ENCODE peak calls at places on chromosomes 3 and 15, in nine cellular contexts. K is posterior cingulate gyrus; G is stimulated activated CD8-positive, alpha-beta memory T cell treated with anti-CD3 and anti-CD28 coated beads, Interleukin-4, amount 100 ng/mL, for 1 hour; N is HuH-7; H is NCI-H774; J is CD8-positive, alpha-beta T cell; U is activated CD4-positive, alpha-beta T cell treated with anti-CD3 and anti-CD28 coated beads for 48 hours; Z is neural crest cell; E is GM04504. R is an unnamed sample.

GRCh38 chr3:180881065-180881801 is 31.2 kb upstream of the FXR1 start:
- DNase-seq in K (no peak), G (no peak), N (no peak), H (no peak), J (no peak), U (no peak), Z (no peak), E (no peak), R (no peak)

GRCh38 chr15:95868450-95868849 is 462.1 kb upstream of the NR2F2 start:
- DNase-seq in K (no peak), G (no peak), N (no peak), H (no peak), J (no peak), U (no peak), Z (no peak), E (no peak), R (no peak)

GRCh38 chr15:68820205-68820588 is 498 bp downstream of the ANP32A start:
- DNase-seq in K (peak), G (no peak), N (peak), H (peak), J (peak), U (peak), Z (peak), E (no peak), R (no peak)

GRCh38 chr15:83164409-83165404 is 42.9 kb downstream of the HDGFL3 start:
- DNase-seq in K (no peak), G (no peak), N (no peak), H (no peak), J (no peak), U (no peak), Z (no peak), E (peak), R (no peak)

GRCh38 chr3:109346770-109347295 is 9.5 kb upstream of the DPPA4 start:
- DNase-seq in K (no peak), G (no peak), N (no peak), H (no peak), J (no peak), U (no peak), Z (no peak), E (no peak), R (no peak)

GRCh38 chr3:44923634-44924033 is 49.2 kb downstream of the TGM4 start:
- DNase-seq in K (no peak), G (no peak), N (no peak), H (no peak), J (no peak), U (no peak), Z (no peak), E (no peak), R (no peak)

GRCh38 chr3:38534604-38535003 is 38.5 kb downstream of the EXOG start:
- DNase-seq in K (no peak), G (no peak), N (no peak), H (no peak), J (no peak), U (no peak), Z (no peak), E (no peak), R (no peak)

GRCh38 chr3:49791571-49791970 is 5.2 kb upstream of the IP6K1 start:
- DNase-seq in K (no peak), G (no peak), N (no peak), H (no peak), J (no peak), U (no peak), Z (no peak), E (no peak), R (no peak)

GRCh38 chr3:65521032-65521431 is 517.7 kb downstream of the MAGI1 start:
- DNase-seq in K (no peak), G (no peak), N (no peak), H (no peak), J (no peak), U (no peak), Z (no peak), E (no peak), R (no peak)

GRCh38 chr3:18344306-18345014 is 80.7 kb downstream of the SATB1 start:
- DNase-seq in K (no peak), G (no peak), N (no peak), H (no peak), J (no peak), U (no peak), Z (no peak), E (no peak), R (no peak)

GRCh38 chr3:46321461-46322104 is 32.3 kb upstream of the CCR2 start:
- DNase-seq in K (no peak), G (no peak), N (no peak), H (no peak), J (no peak), U (no peak), Z (no peak), E (no peak), R (no peak)

GRCh38 chr15:36914962-36915808 is 185.2 kb downstream of the MEIS2 start:
- DNase-seq in K (no peak), G (no peak), N (no peak), H (no peak), J (no peak), U (no peak), Z (no peak), E (no peak), R (no peak)

GRCh38 chr3:55309336-55309735 is 177.8 kb downstream of the WNT5A start:
- DNase-seq in K (no peak), G (no peak), N (no peak), H (no peak), J (no peak), U (no peak), Z (no peak), E (no peak), R (no peak)

GRCh38 chr3:172561894-172562664 is 38.8 kb upstream of the TNFSF10 start:
- DNase-seq in K (no peak), G (no peak), N (no peak), H (peak), J (no peak), U (peak), Z (no peak), E (no peak), R (no peak)

GRCh38 chr3:168862466-168862865 is 766.7 kb upstream of the GOLIM4 start:
- DNase-seq in K (no peak), G (no peak), N (no peak), H (no peak), J (no peak), U (no peak), Z (no peak), E (no peak), R (no peak)

GRCh38 chr3:36244728-36245127 is 135.6 kb upstream of the STAC start:
- DNase-seq in K (no peak), G (no peak), N (no peak), H (no peak), J (no peak), U (no peak), Z (no peak), E (no peak), R (no peak)

GRCh38 chr15:81297147-81297572 is 26.8 kb downstream of the STARD5 start:
- DNase-seq in K (no peak), G (no peak), N (no peak), H (no peak), J (no peak), U (no peak), Z (no peak), E (no peak), R (no peak)

GRCh38 chr15:46956456-46956855 is 760.8 kb upstream of the SEMA6D start:
- DNase-seq in K (no peak), G (no peak), N (no peak), H (no peak), J (no peak), U (no peak), Z (no peak), E (no peak), R (no peak)

GRCh38 chr15:79849789-79850188 is 47.0 kb downstream of the MTHFS start:
- DNase-seq in K (peak), G (no peak), N (peak), H (no peak), J (no peak), U (peak), Z (peak), E (no peak), R (no peak)

GRCh38 chr15:29926083-29926388 is 103.8 kb upstream of the TJP1 start:
- DNase-seq in K (no peak), G (no peak), N (no peak), H (no peak), J (no peak), U (no peak), Z (no peak), E (no peak), R (no peak)

GRCh38 chr15:89167267-89168176 is 53.9 kb downstream of the RLBP1 start:
- DNase-seq in K (no peak), G (no peak), N (no peak), H (no peak), J (no peak), U (peak), Z (no peak), E (no peak), R (no peak)

GRCh38 chr15:89119489-89120478 is 31.5 kb downstream of the ABHD2 start:
- DNase-seq in K (no peak), G (no peak), N (no peak), H (peak), J (no peak), U (no peak), Z (no peak), E (no peak), R (no peak)

GRCh38 chr3:53069422-53070068 is 23.7 kb upstream of the SFMBT1 start:
- DNase-seq in K (no peak), G (no peak), N (no peak), H (no peak), J (no peak), U (no peak), Z (no peak), E (no peak), R (no peak)

GRCh38 chr3:175662815-175663214 is 803.7 kb downstream of the NAALADL2 start:
- DNase-seq in K (no peak), G (no peak), N (no peak), H (no peak), J (no peak), U (no peak), Z (no peak), E (no peak), R (no peak)

GRCh38 chr3:185504636-185505035 is 5.8 kb upstream of the TMEM41A start:
- DNase-seq in K (no peak), G (no peak), N (no peak), H (no peak), J (no peak), U (no peak), Z (no peak), E (no peak), R (no peak)

GRCh38 chr3:187628169-187628568 is 42.0 kb downstream of the SST start:
- DNase-seq in K (no peak), G (no peak), N (no peak), H (no peak), J (no peak), U (no peak), Z (no peak), E (no peak), R (no peak)

GRCh38 chr3:15875016-15875689 is 77.4 kb upstream of the ANKRD28 start:
- DNase-seq in K (no peak), G (no peak), N (no peak), H (no peak), J (no peak), U (no peak), Z (no peak), E (peak), R (no peak)

GRCh38 chr15:76585573-76585892 is 249.0 kb downstream of the ISL2 start:
- DNase-seq in K (no peak), G (no peak), N (no peak), H (no peak), J (no peak), U (no peak), Z (no peak), E (no peak), R (no peak)

GRCh38 chr3:150773616-150774192 is 10.7 kb upstream of the SIAH2 start:
- DNase-seq in K (no peak), G (no peak), N (no peak), H (no peak), J (no peak), U (no peak), Z (no peak), E (no peak), R (no peak)

R was measured in NCI-H2107.